ENCODE peak calls at places on chromosome 21, in four cellular contexts. One of them, this sample, is unnamed.

GRCh38 chr21:31371715-31372114 is 27.7 kb upstream of the TIAM1 start:
- DNase-seq in right lobe of liver: no peak
- DNase-seq in progenitor cell of endocrine pancreas: no peak
- DNase-seq in NCI-H748 treated with DMSO at 0.1 percent for 48 hours: no peak
- DNase-seq in this sample: no peak

GRCh38 chr21:26686278-26686677 is 113.2 kb upstream of the CYYR1 start:
- DNase-seq in right lobe of liver: no peak
- DNase-seq in progenitor cell of endocrine pancreas: no peak
- DNase-seq in NCI-H748 treated with DMSO at 0.1 percent for 48 hours: peak
- DNase-seq in this sample: no peak

GRCh38 chr21:38441153-38441552 is 57.1 kb downstream of the ERG start:
- DNase-seq in right lobe of liver: no peak
- DNase-seq in progenitor cell of endocrine pancreas: no peak
- DNase-seq in NCI-H748 treated with DMSO at 0.1 percent for 48 hours: no peak
- DNase-seq in this sample: no peak

GRCh38 chr21:45302082-45303061 is 14.7 kb upstream of the POFUT2 start:
- DNase-seq in right lobe of liver: peak
- DNase-seq in progenitor cell of endocrine pancreas: no peak
- DNase-seq in NCI-H748 treated with DMSO at 0.1 percent for 48 hours: no peak
- DNase-seq in this sample: peak

GRCh38 chr21:15437873-15438272 is 291.9 kb upstream of the USP25 start:
- DNase-seq in right lobe of liver: no peak
- DNase-seq in progenitor cell of endocrine pancreas: no peak
- DNase-seq in NCI-H748 treated with DMSO at 0.1 percent for 48 hours: no peak
- DNase-seq in this sample: no peak

GRCh38 chr21:36980280-36981048 is 14.0 kb upstream of the HLCS start:
- DNase-seq in right lobe of liver: peak
- DNase-seq in progenitor cell of endocrine pancreas: peak
- DNase-seq in NCI-H748 treated with DMSO at 0.1 percent for 48 hours: peak
- DNase-seq in this sample: no peak

GRCh38 chr21:26116456-26117011 is 54.0 kb downstream of the APP start:
- DNase-seq in right lobe of liver: no peak
- DNase-seq in progenitor cell of endocrine pancreas: no peak
- DNase-seq in NCI-H748 treated with DMSO at 0.1 percent for 48 hours: no peak
- DNase-seq in this sample: no peak

GRCh38 chr21:36981049-36981391 is 14.6 kb upstream of the HLCS start:
- DNase-seq in right lobe of liver: no peak
- DNase-seq in progenitor cell of endocrine pancreas: no peak
- DNase-seq in NCI-H748 treated with DMSO at 0.1 percent for 48 hours: no peak
- DNase-seq in this sample: no peak

GRCh38 chr21:41754481-41754891 is 12.4 kb downstream of the RIPK4 start:
- DNase-seq in right lobe of liver: no peak
- DNase-seq in progenitor cell of endocrine pancreas: no peak
- DNase-seq in NCI-H748 treated with DMSO at 0.1 percent for 48 hours: no peak
- DNase-seq in this sample: no peak

GRCh38 chr21:31614705-31615104 is 44.8 kb upstream of the SOD1 start:
- DNase-seq in right lobe of liver: no peak
- DNase-seq in progenitor cell of endocrine pancreas: no peak
- DNase-seq in NCI-H748 treated with DMSO at 0.1 percent for 48 hours: no peak
- DNase-seq in this sample: no peak

GRCh38 chr21:15029077-15029476 is 35.7 kb downstream of the NRIP1 start:
- DNase-seq in right lobe of liver: no peak
- DNase-seq in progenitor cell of endocrine pancreas: no peak
- DNase-seq in NCI-H748 treated with DMSO at 0.1 percent for 48 hours: no peak
- DNase-seq in this sample: no peak

GRCh38 chr21:14358775-14359174 is 24.2 kb downstream of the HSPA13 start:
- DNase-seq in right lobe of liver: no peak
- DNase-seq in progenitor cell of endocrine pancreas: no peak
- DNase-seq in NCI-H748 treated with DMSO at 0.1 percent for 48 hours: no peak
- DNase-seq in this sample: no peak

GRCh38 chr21:43850728-43851295 is 14.2 kb upstream of the AGPAT3 start:
- DNase-seq in right lobe of liver: no peak
- DNase-seq in progenitor cell of endocrine pancreas: no peak
- DNase-seq in NCI-H748 treated with DMSO at 0.1 percent for 48 hours: no peak
- DNase-seq in this sample: no peak

GRCh38 chr21:29893687-29894086 is 46.1 kb downstream of the GRIK1 start:
- DNase-seq in right lobe of liver: no peak
- DNase-seq in progenitor cell of endocrine pancreas: no peak
- DNase-seq in NCI-H748 treated with DMSO at 0.1 percent for 48 hours: no peak
- DNase-seq in this sample: no peak

GRCh38 chr21:37647781-37648180 is 268.5 kb downstream of the KCNJ6 start:
- DNase-seq in right lobe of liver: no peak
- DNase-seq in progenitor cell of endocrine pancreas: no peak
- DNase-seq in NCI-H748 treated with DMSO at 0.1 percent for 48 hours: no peak
- DNase-seq in this sample: no peak

GRCh38 chr21:15592271-15592860 is 137.4 kb upstream of the USP25 start:
- DNase-seq in right lobe of liver: no peak
- DNase-seq in progenitor cell of endocrine pancreas: no peak
- DNase-seq in NCI-H748 treated with DMSO at 0.1 percent for 48 hours: peak
- DNase-seq in this sample: no peak

GRCh38 chr21:21921410-21922232 is 923.4 kb downstream of the NCAM2 start:
- DNase-seq in right lobe of liver: no peak
- DNase-seq in progenitor cell of endocrine pancreas: no peak
- DNase-seq in NCI-H748 treated with DMSO at 0.1 percent for 48 hours: peak
- DNase-seq in this sample: no peak

GRCh38 chr21:32562426-32562825 is 22.9 kb downstream of the TCP10L start:
- DNase-seq in right lobe of liver: no peak
- DNase-seq in progenitor cell of endocrine pancreas: no peak
- DNase-seq in NCI-H748 treated with DMSO at 0.1 percent for 48 hours: no peak
- DNase-seq in this sample: no peak

GRCh38 chr21:44011774-44012473 is at the start of gene TRAPPC10:
- DNase-seq in right lobe of liver: peak
- DNase-seq in progenitor cell of endocrine pancreas: peak
- DNase-seq in NCI-H748 treated with DMSO at 0.1 percent for 48 hours: peak
- DNase-seq in this sample: peak

GRCh38 chr21:21163904-21164303 is 165.7 kb downstream of the NCAM2 start:
- DNase-seq in right lobe of liver: no peak
- DNase-seq in progenitor cell of endocrine pancreas: peak
- DNase-seq in NCI-H748 treated with DMSO at 0.1 percent for 48 hours: peak
- DNase-seq in this sample: no peak

GRCh38 chr21:44925027-44925755 is 4.5 kb upstream of the ITGB2 start:
- DNase-seq in right lobe of liver: no peak
- DNase-seq in progenitor cell of endocrine pancreas: no peak
- DNase-seq in NCI-H748 treated with DMSO at 0.1 percent for 48 hours: no peak
- DNase-seq in this sample: no peak

GRCh38 chr21:33402011-33402979 is 918 bp upstream of the IFNGR2 start:
- DNase-seq in right lobe of liver: peak
- DNase-seq in progenitor cell of endocrine pancreas: no peak
- DNase-seq in NCI-H748 treated with DMSO at 0.1 percent for 48 hours: no peak
- DNase-seq in this sample: no peak

GRCh38 chr21:45377866-45378257 is 27.1 kb upstream of the COL18A1 start:
- DNase-seq in right lobe of liver: no peak
- DNase-seq in progenitor cell of endocrine pancreas: no peak
- DNase-seq in NCI-H748 treated with DMSO at 0.1 percent for 48 hours: no peak
- DNase-seq in this sample: no peak

GRCh38 chr21:31366825-31367224 is 22.8 kb upstream of the TIAM1 start:
- DNase-seq in right lobe of liver: no peak
- DNase-seq in progenitor cell of endocrine pancreas: no peak
- DNase-seq in NCI-H748 treated with DMSO at 0.1 percent for 48 hours: no peak
- DNase-seq in this sample: no peak

GRCh38 chr21:27734146-27734545 is 767.3 kb upstream of the ADAMTS5 start:
- DNase-seq in right lobe of liver: no peak
- DNase-seq in progenitor cell of endocrine pancreas: no peak
- DNase-seq in NCI-H748 treated with DMSO at 0.1 percent for 48 hours: no peak
- DNase-seq in this sample: no peak

This sample was measured in CD4-positive, alpha-beta T cell.